ENCODE peak calls at places on chromosomes 16 and 17, in five cellular contexts. G is tibial nerve, Y is gastrocnemius medialis, B is spleen, D is adrenal gland. S is an unnamed sample.

GRCh38 chr16:5065368-5065767 is 388 bp downstream of the C16orf89 start:
- DNase-seq in G (no peak), Y (no peak), B (no peak), D (no peak), S (no peak)

GRCh38 chr16:62149646-62150045 is 113.4 kb upstream of the CDH8 start:
- DNase-seq in G (no peak), Y (no peak), B (no peak), D (no peak), S (no peak)

GRCh38 chr16:55282441-55282840 is 41.6 kb upstream of the IRX6 start:
- DNase-seq in G (no peak), Y (no peak), B (no peak), D (no peak), S (no peak)

GRCh38 chr17:58306131-58306951 is 22.3 kb downstream of the TSPOAP1 start:
- DNase-seq in G (no peak), Y (no peak), B (no peak), D (no peak), S (peak)

GRCh38 chr16:48503779-48504178 is 106.2 kb downstream of the N4BP1 start:
- DNase-seq in G (peak), Y (no peak), B (peak), D (no peak), S (peak)

GRCh38 chr16:9116141-9116540 is 24.7 kb downstream of the HAPSTR1 start:
- DNase-seq in G (no peak), Y (no peak), B (no peak), D (no peak), S (no peak)

GRCh38 chr17:42016411-42016831 is 818 bp downstream of the DNAJC7 start:
- DNase-seq in G (no peak), Y (no peak), B (peak), D (no peak), S (no peak)

GRCh38 chr16:62067981-62068380 is 31.7 kb upstream of the CDH8 start:
- DNase-seq in G (no peak), Y (no peak), B (no peak), D (no peak), S (no peak)

GRCh38 chr17:78643326-78643725 is 66.1 kb upstream of the DNAH17 start:
- DNase-seq in G (no peak), Y (no peak), B (peak), D (no peak), S (no peak)

GRCh38 chr17:82674656-82675475 is 23.6 kb downstream of the RAB40B start:
- DNase-seq in G (no peak), Y (no peak), B (no peak), D (no peak), S (no peak)

GRCh38 chr17:47170710-47171109 is 18.4 kb downstream of the CDC27 start:
- DNase-seq in G (no peak), Y (no peak), B (no peak), D (no peak), S (no peak)

GRCh38 chr17:17972952-17973254 is 241 bp downstream of the DRC3 start:
- DNase-seq in G (no peak), Y (no peak), B (no peak), D (no peak), S (no peak)
- H3K27ac ChIP-seq in G (peak), Y (peak), B (peak), D (peak), S (no peak)

GRCh38 chr17:7667616-7668406 is 17.1 kb downstream of the ATP1B2 start:
- DNase-seq in G (no peak), Y (no peak), B (no peak), D (no peak), S (no peak)
- TF ChIP-seq POLR2A in G (no peak), Y (no peak), B (no peak), D (no peak), S (no peak)

GRCh38 chr17:77316191-77316641 is 175.4 kb downstream of the SEC14L1 start:
- DNase-seq in G (no peak), Y (peak), B (peak), D (peak), S (peak)
- H3K27ac ChIP-seq in G (no peak), Y (peak), B (peak), D (peak), S (no peak)

DNA sequence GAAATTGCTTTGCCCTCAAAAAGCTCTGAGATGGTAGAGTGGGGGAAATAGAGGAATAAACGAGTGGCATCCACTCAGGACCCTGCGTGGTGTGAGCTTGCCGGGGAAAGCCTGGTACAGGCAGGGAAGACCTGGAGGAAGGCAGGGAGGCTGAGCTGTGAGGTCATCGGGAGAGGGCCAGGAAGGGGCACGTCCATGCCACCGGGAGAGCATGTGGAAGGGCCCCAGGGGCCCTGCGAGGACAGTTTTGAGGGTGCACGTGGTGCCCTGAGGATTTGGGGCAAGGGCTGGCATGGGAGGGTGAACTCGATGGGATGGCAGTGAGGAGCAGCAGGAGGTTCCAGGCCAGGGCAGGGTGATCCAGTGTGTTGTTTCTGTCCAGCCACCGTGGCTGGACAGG is 56.3 kb upstream of the CBFA2T3 start:
- DNase-seq in G (no peak), Y (no peak), B (peak), D (no peak), S (no peak)
- TF ChIP-seq POLR2A in G (no peak), Y (no peak), B (no peak), D (no peak), S (no peak)

DNA sequence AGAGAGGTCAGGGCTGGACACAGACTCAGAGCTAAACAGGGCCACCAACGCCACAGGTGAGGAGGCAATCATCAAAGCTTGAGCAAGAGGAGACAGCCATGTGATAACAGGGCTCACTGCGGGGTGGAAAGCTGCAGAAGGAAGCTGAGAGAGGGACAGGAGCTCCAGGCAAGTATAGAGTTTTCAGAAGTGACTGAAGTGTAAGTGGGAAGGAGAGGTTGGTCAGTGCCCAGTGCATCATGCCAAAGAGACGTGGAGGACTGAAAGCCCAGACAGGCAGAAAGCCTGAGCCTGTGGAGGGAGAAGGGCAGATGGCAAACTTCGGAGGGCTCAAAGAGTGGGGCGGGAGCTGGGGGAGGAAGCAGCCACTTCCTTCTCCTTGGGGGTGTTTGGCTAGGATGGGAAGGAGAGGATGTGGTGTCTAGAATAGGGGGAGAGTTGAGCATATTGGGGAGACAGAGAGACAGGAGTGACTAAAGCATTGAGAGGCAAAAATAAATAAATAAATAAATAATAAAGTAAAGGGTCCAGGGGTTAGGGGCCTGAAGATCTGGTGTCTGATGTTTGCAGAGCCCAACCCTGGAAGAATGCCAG is 2.6 kb downstream of the KIFC3 start:
- DNase-seq in G (no peak), Y (no peak), B (no peak), D (no peak), S (peak)
- H3K27ac ChIP-seq in G (peak), Y (no peak), B (peak), D (peak), S (no peak)

GRCh38 chr16:73054131-73054496 is 6.2 kb upstream of the ZFHX3 start:
- DNase-seq in G (no peak), Y (no peak), B (no peak), D (no peak), S (no peak)

GRCh38 chr16:73054732-73055481 is 7.0 kb upstream of the ZFHX3 start:
- DNase-seq in G (no peak), Y (no peak), B (no peak), D (no peak), S (no peak)

GRCh38 chr16:73053038-73053378 is 5.1 kb upstream of the ZFHX3 start:
- DNase-seq in G (no peak), Y (no peak), B (no peak), D (no peak), S (no peak)

GRCh38 chr16:73052441-73053030 is 4.6 kb upstream of the ZFHX3 start:
- DNase-seq in G (no peak), Y (no peak), B (no peak), D (no peak), S (no peak)

GRCh38 chr16:73053379-73054130 is 5.6 kb upstream of the ZFHX3 start:
- DNase-seq in G (no peak), Y (no peak), B (no peak), D (no peak), S (no peak)
- TF ChIP-seq POLR2A in G (peak), Y (no peak), B (no peak), D (no peak), S (no peak)

GRCh38 chr17:6573982-6574688 is 17.8 kb upstream of the PITPNM3 start:
- DNase-seq in G (no peak), Y (no peak), B (no peak), D (no peak), S (no peak)

GRCh38 chr17:6574689-6575595 is 18.6 kb upstream of the PITPNM3 start:
- DNase-seq in G (no peak), Y (no peak), B (peak), D (peak), S (no peak)

GRCh38 chr17:6577686-6578263 is 21.4 kb upstream of the PITPNM3 start:
- DNase-seq in G (no peak), Y (no peak), B (no peak), D (no peak), S (peak)

GRCh38 chr17:6576038-6576437 is 19.7 kb upstream of the PITPNM3 start:
- DNase-seq in G (no peak), Y (no peak), B (no peak), D (no peak), S (no peak)

GRCh38 chr17:6575596-6575988 is 19.2 kb upstream of the PITPNM3 start:
- DNase-seq in G (no peak), Y (no peak), B (no peak), D (no peak), S (no peak)
- H3K27ac ChIP-seq in G (peak), Y (no peak), B (peak), D (no peak), S (no peak)

GRCh38 chr17:31371511-31372097 is 19.9 kb upstream of the RAB11FIP4 start:
- DNase-seq in G (no peak), Y (no peak), B (no peak), D (no peak), S (no peak)
- TF ChIP-seq POLR2A in G (no peak), Y (no peak), B (no peak), D (no peak), S (no peak)